ENCODE peak calls at places on chromosomes 6 and 20, in seven cellular contexts. O, Y, X, A, B, P and V are unnamed samples.

GRCh38 chr20:47576516-47577033 is 74.9 kb downstream of the NCOA3 start:
- DNase-seq in A (peak; percentile 74), P (peak; percentile 78), B (peak; percentile 46), X (peak; percentile 78), Y (peak; percentile 90), O (peak; percentile 52), V (no peak)

GRCh38 chr6:32645047-32645703 is 8.0 kb downstream of the HLA-DQA1 start:
- DNase-seq in P (no peak), B (no peak), Y (no peak), X (no peak), A (no peak), O (no peak), V (no peak)

GRCh38 chr20:45841407-45842129 is 8.0 kb downstream of the SNX21 start:
- DNase-seq in X (no peak), P (no peak), A (no peak), B (no peak), O (no peak), Y (no peak), V (no peak)

GRCh38 chr20:38334016-38334415 is 12.3 kb upstream of the LBP start:
- DNase-seq in Y (no peak), A (no peak), X (no peak), O (no peak), B (no peak), P (no peak), V (no peak)

GRCh38 chr6:151675746-151676459 is 131.6 kb upstream of the ESR1 start:
- DNase-seq in A (peak; percentile 57), X (peak; percentile 30), O (no peak), P (peak; percentile 43), B (no peak), Y (peak; percentile 4), V (peak; percentile 29)

GRCh38 chr6:46367365-46367764 is 123.9 kb downstream of the RCAN2 start:
- DNase-seq in X (no peak), Y (no peak), A (no peak), B (no peak), P (no peak), O (no peak), V (no peak)

GRCh38 chr6:165514621-165515020 is 148.4 kb downstream of the PDE10A start:
- DNase-seq in A (no peak), O (no peak), P (no peak), Y (no peak), B (no peak), X (no peak), V (no peak)

GRCh38 chr6:72813807-72814596 is 192.1 kb downstream of the KCNQ5 start:
- DNase-seq in B (no peak), Y (no peak), A (no peak), P (no peak), X (no peak), O (no peak), V (no peak)

GRCh38 chr20:3908667-3909066 is 19.5 kb downstream of the PANK2 start:
- DNase-seq in Y (no peak), A (no peak), P (no peak), B (no peak), X (peak; percentile 57), O (no peak), V (no peak)

GRCh38 chr20:15071010-15071808 is 733.8 kb upstream of the FLRT3 start:
- DNase-seq in Y (no peak), O (no peak), X (no peak), B (no peak), P (no peak), A (no peak), V (no peak)

GRCh38 chr6:91240878-91241603 is 654.2 kb upstream of the MAP3K7 start:
- DNase-seq in O (no peak), Y (no peak), A (no peak), X (no peak), B (no peak), P (no peak), V (no peak)

GRCh38 chr6:47633141-47633540 is 65.2 kb upstream of the ADGRF4 start:
- DNase-seq in Y (no peak), X (no peak), P (peak; percentile 53), B (no peak), O (no peak), A (peak; percentile 23), V (no peak)

GRCh38 chr20:15236812-15237211 is 899.4 kb upstream of the FLRT3 start:
- DNase-seq in X (peak; percentile 70), B (no peak), Y (peak; percentile 5), P (peak; percentile 22), A (peak; percentile 71), O (no peak), V (no peak)

GRCh38 chr6:168096271-168096764 is 17.3 kb upstream of the FRMD1 start:
- DNase-seq in A (no peak), O (no peak), Y (no peak), X (no peak), P (no peak), B (no peak), V (no peak)

GRCh38 chr20:64067733-64068307 is 4.8 kb downstream of the TCEA2 start:
- DNase-seq in O (no peak), B (no peak), Y (no peak), A (no peak), X (no peak), P (no peak), V (no peak)

GRCh38 chr6:15073344-15073789 is 172.5 kb upstream of the JARID2 start:
- DNase-seq in P (no peak), O (no peak), A (peak; percentile 14), B (peak; percentile 17), X (no peak), Y (peak; percentile 18), V (no peak)

GRCh38 chr20:45934046-45934586 is 367 bp upstream of the PCIF1 start:
- DNase-seq in X (peak; percentile 82), Y (peak; percentile 31), O (peak; percentile 73), P (peak; percentile 79), B (peak; percentile 53), A (peak; percentile 68), V (no peak)

GRCh38 chr6:108565893-108566292 is 5.2 kb downstream of the FOXO3 start:
- DNase-seq in B (no peak), A (peak; percentile 91), O (peak; percentile 84), Y (peak; percentile 88), X (no peak), P (no peak), V (no peak)

GRCh38 chr6:45794465-45794864 is 221.2 kb downstream of the CLIC5 start:
- DNase-seq in B (no peak), P (no peak), Y (no peak), A (no peak), X (no peak), O (no peak), V (no peak)

GRCh38 chr6:11714116-11714797 is 64.3 kb downstream of the ADTRP start:
- DNase-seq in P (no peak), O (no peak), X (no peak), A (no peak), Y (no peak), B (no peak), V (no peak)

GRCh38 chr20:945841-946240 is 29.7 kb upstream of the ANGPT4 start:
- DNase-seq in P (no peak), B (no peak), A (no peak), Y (no peak), X (no peak), O (no peak), V (no peak)

GRCh38 chr20:55173601-55174000 is 698.2 kb downstream of the DOK5 start:
- DNase-seq in P (no peak), A (no peak), O (no peak), B (no peak), Y (no peak), X (no peak), V (no peak)

GRCh38 chr20:55174172-55174571 is 698.8 kb downstream of the DOK5 start:
- DNase-seq in A (no peak), B (no peak), P (no peak), O (no peak), Y (no peak), X (no peak), V (no peak)

GRCh38 chr20:55174635-55175034 is 699.2 kb downstream of the DOK5 start:
- DNase-seq in A (no peak), X (no peak), Y (no peak), B (no peak), P (no peak), O (no peak), V (no peak)

DNA sequence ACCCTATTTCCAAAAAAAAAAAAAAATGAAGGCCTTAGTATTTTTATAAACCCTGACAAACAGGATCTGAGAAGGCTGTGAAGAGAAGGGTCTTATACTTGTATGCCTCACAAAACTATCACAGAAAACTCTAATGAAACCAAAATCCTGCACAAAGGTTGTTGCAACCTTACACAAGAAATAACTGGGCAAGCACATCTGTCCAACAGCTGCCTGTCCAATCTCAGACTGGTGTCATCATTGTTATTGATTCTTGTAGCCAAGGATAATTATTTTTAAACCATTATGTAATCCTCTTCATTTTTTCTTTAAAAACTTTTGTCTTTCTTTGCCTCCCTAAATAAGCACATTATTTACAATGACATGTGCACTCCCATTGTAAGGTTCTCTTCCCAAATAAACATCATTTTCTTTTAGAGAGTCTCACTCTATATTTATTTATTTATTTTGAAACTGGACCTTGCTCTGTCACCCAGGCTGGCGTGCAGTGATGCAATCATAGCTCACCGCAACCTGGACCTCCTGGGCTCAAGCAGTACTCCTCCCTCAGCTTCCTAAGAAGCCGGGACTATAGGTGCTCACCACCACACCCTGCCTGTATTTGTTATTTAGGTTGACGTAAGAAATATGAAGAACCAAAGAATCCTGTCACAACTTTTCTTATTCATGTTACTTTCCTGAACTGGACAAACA is 697.1 kb downstream of the DOK5 start:
- DNase-seq in A (no peak), B (no peak), O (no peak), P (no peak), Y (no peak), X (no peak), V (no peak)
- H3K9me3 ChIP-seq in A (no peaks in the 10 kb centered on the region), B (no peaks in the 10 kb centered on the region), O (no peaks in the 10 kb centered on the region), P (peaks cover 5% of the 10 kb centered on the region), Y (peaks cover 4% of the 10 kb centered on the region), X (no peaks in the 10 kb centered on the region), V (no peaks in the 10 kb centered on the region)

DNA sequence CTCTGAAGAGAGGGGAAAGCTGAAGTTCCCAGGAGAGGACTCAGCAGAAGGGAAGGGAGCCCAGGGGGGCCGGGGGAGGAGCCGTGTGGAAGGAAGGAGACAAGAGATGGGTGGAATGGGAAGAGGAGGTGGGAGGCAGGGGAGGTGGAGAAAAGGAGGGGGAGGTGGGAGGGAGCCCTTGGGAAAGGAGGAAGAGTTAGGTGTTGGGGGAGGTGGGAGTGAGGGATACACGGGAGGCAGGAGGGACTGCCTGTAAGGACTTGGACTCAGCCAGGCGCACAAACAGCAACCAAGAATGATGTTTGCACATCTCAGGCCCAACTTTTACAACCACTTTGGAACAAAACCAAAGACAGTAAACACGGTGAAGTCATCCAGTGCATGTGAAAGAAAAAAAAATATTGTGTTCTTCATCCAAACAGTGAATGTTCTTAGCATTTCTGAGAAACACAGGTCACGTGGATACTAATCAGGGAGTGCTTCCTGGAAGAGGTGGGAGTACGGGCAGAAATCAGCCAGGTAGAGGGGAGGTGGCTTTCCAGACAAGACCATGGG is 17.4 kb upstream of the LSM14B start:
- DNase-seq in Y (peak; percentile 46), X (no peak), O (no peak), B (peak; percentile 53), A (peak; percentile 68), P (no peak), V (no peak)
- H3K9me3 ChIP-seq in Y (peaks cover 48% of the 10 kb centered on the region), X (peaks cover 7% of the 10 kb centered on the region), O (peaks cover 12% of the 10 kb centered on the region), B (no peaks in the 10 kb centered on the region), A (no peaks in the 10 kb centered on the region), P (peaks cover 30% of the 10 kb centered on the region), V (no peaks in the 10 kb centered on the region)

GRCh38 chr6:119142637-119143036 is 64.2 kb upstream of the FAM184A start:
- DNase-seq in Y (no peak), A (no peak), P (no peak), O (no peak), B (no peak), X (no peak), V (no peak)
- H3K9me3 ChIP-seq in Y (no peaks in the 10 kb centered on the region), A (no peaks in the 10 kb centered on the region), P (no peaks in the 10 kb centered on the region), O (no peaks in the 10 kb centered on the region), B (no peaks in the 10 kb centered on the region), X (no peaks in the 10 kb centered on the region), V (no peaks in the 10 kb centered on the region)

GRCh38 chr6:137163732-137164318 is 9.6 kb downstream of the IL22RA2 start:
- DNase-seq in Y (no peak), O (no peak), P (no peak), A (no peak), B (no peak), X (no peak), V (no peak)
- H3K9me3 ChIP-seq in Y (peaks cover 6% of the 10 kb centered on the region), O (no peaks in the 10 kb centered on the region), P (no peaks in the 10 kb centered on the region), A (no peaks in the 10 kb centered on the region), B (no peaks in the 10 kb centered on the region), X (no peaks in the 10 kb centered on the region), V (no peaks in the 10 kb centered on the region)